ENCODE peak calls at places on chromosomes 16 and 17, in four cellular contexts. G is LoVo; E is tibial nerve; I is activated CD8-positive, alpha-beta memory T cell treated with anti-CD3 and anti-CD28 coated beads for 1 hour. C is an unnamed sample.

GRCh38 chr16:31874354-31875111 is 926 bp downstream of the ZNF267 start:
- DNase-seq in I (no peak), G (peak; percentile 51), E (no peak), C (no peak)

GRCh38 chr17:69588739-69589334 is 174.3 kb downstream of the MAP2K6 start:
- DNase-seq in G (no peak), E (no peak), I (no peak), C (no peak)

GRCh38 chr16:49875812-49876715 is 20.2 kb upstream of the ZNF423 start:
- DNase-seq in G (no peak), I (no peak), E (no peak), C (no peak)

GRCh38 chr16:56938664-56939513 is 6.9 kb downstream of the HERPUD1 start:
- DNase-seq in E (no peak), I (no peak), G (no peak), C (no peak)

GRCh38 chr16:85720319-85720637 is 30.6 kb downstream of the C16orf74 start:
- DNase-seq in G (peak; percentile 61), E (no peak), I (no peak), C (no peak)

GRCh38 chr17:4600563-4600962 is 16.2 kb downstream of the SMTNL2 start:
- DNase-seq in I (no peak), G (no peak), E (no peak), C (no peak)

GRCh38 chr16:1152651-1153259 is at the start of gene CACNA1H:
- DNase-seq in I (peak; percentile 33), G (no peak), E (no peak), C (no peak)

GRCh38 chr17:39080416-39081179 is 70.8 kb downstream of the PLXDC1 start:
- DNase-seq in E (no peak), I (no peak), G (no peak), C (no peak)

GRCh38 chr17:882827-883585 is 96.6 kb downstream of the NXN start:
- DNase-seq in G (no peak), E (peak; percentile 75), I (no peak), C (no peak)

GRCh38 chr17:38980455-38981217 is 13.4 kb upstream of the FBXO47 start:
- DNase-seq in E (no peak), G (no peak), I (no peak), C (no peak)

GRCh38 chr16:80803341-80804060 is 897 bp downstream of the CDYL2 start:
- DNase-seq in I (peak; percentile 20), G (no peak), E (no peak), C (peak; percentile 40)

GRCh38 chr17:32484628-32485027 is 2.2 kb upstream of the CDK5R1 start:
- DNase-seq in G (no peak), E (no peak), I (no peak), C (no peak)

GRCh38 chr16:11587643-11588247 is 1.0 kb upstream of the LITAF start:
- DNase-seq in G (no peak), I (no peak), E (no peak), C (no peak)

GRCh38 chr16:75029854-75030253 is 31.0 kb downstream of the ZNRF1 start:
- DNase-seq in E (no peak), I (no peak), G (peak; percentile 20), C (no peak)

GRCh38 chr16:48136547-48137360 is 19.0 kb downstream of the ABCC12 start:
- DNase-seq in G (no peak), E (no peak), I (no peak), C (peak; percentile 89)

GRCh38 chr16:88300463-88300835 is 82.3 kb upstream of the ZNF469 start:
- DNase-seq in I (no peak), G (no peak), E (no peak), C (no peak)

GRCh38 chr17:79650861-79651260 is 40.0 kb upstream of the RBFOX3 start:
- DNase-seq in E (no peak), I (no peak), G (no peak), C (no peak)

GRCh38 chr17:80835816-80836657 is 155.6 kb upstream of the CHMP6 start:
- DNase-seq in I (no peak), G (no peak), E (no peak), C (no peak)

C was measured in cerebellum.